ENCODE peak calls at places on chromosome 3, in ten cellular contexts. Y is neuronal stem cell, F is IMR-90, I is MM.1S, L is Karpas-422, P is colonic mucosa, Z is PC-3, R is neural progenitor cell, A is keratinocyte, O is kidney. N is an unnamed sample.

GRCh38 chr3:38039101-38039898 is at the start of gene DLEC1:
- DNase-seq in Y (peak; percentile 64), F (peak; percentile 46), I (peak; percentile 84), L (peak; percentile 77), P (peak; percentile 86), Z (no peak), R (peak; percentile 92), A (no peak), O (peak; percentile 93), N (no peak)

GRCh38 chr3:111810909-111811308 is 48.2 kb upstream of the PHLDB2 start:
- DNase-seq in Y (no peak), F (peak; percentile 94), I (no peak), L (no peak), P (no peak), Z (peak; percentile 98), R (no peak), A (no peak), O (no peak), N (peak; percentile 81)

GRCh38 chr3:9280477-9281219 is 31.2 kb upstream of the SRGAP3 start:
- DNase-seq in Y (peak; percentile 57), F (no peak), I (no peak), L (no peak), P (no peak), Z (no peak), R (peak; percentile 80), A (no peak), O (no peak), N (peak; percentile 21)

GRCh38 chr3:86814918-86815655 is 175.9 kb downstream of the VGLL3 start:
- DNase-seq in Y (no peak), F (peak; percentile 51), I (no peak), L (no peak), P (no peak), Z (peak; percentile 7), R (peak; percentile 3), A (no peak), O (no peak), N (no peak)

GRCh38 chr3:66472313-66473134 is 28.3 kb downstream of the LRIG1 start:
- DNase-seq in Y (no peak), F (peak; percentile 88), I (no peak), L (no peak), P (peak; percentile 68), Z (peak; percentile 69), R (no peak), A (peak; percentile 77), O (no peak), N (peak; percentile 80)

GRCh38 chr3:184239710-184240109 is 9.1 kb downstream of the ALG3 start:
- DNase-seq in Y (no peak), F (no peak), I (no peak), L (no peak), P (no peak), Z (no peak), R (no peak), A (no peak), O (peak; percentile 55), N (no peak)

GRCh38 chr3:125057186-125057850 is 1.5 kb upstream of the HEG1 start:
- DNase-seq in Y (no peak), F (peak; percentile 93), I (no peak), L (no peak), P (no peak), Z (peak; percentile 83), R (no peak), A (peak; percentile 58), O (no peak), N (peak; percentile 88)

GRCh38 chr3:131454501-131454900 is 48.3 kb downstream of the MRPL3 start:
- DNase-seq in Y (no peak), F (peak; percentile 66), I (no peak), L (no peak), P (no peak), Z (peak; percentile 8), R (no peak), A (no peak), O (no peak), N (peak; percentile 64)

GRCh38 chr3:153026026-153026425 is 136.0 kb upstream of the RAP2B start:
- DNase-seq in Y (no peak), F (peak; percentile 52), I (peak; percentile 55), L (peak; percentile 66), P (no peak), Z (peak; percentile 67), R (peak; percentile 34), A (no peak), O (no peak), N (peak; percentile 21)

GRCh38 chr3:52091566-52092290 is 35.4 kb upstream of the DUSP7 start:
- DNase-seq in Y (no peak), F (peak; percentile 49), I (no peak), L (no peak), P (no peak), Z (no peak), R (no peak), A (no peak), O (peak; percentile 38), N (no peak)

GRCh38 chr3:24087469-24087868 is 142.4 kb downstream of the NR1D2 start:
- DNase-seq in Y (no peak), F (no peak), I (no peak), L (no peak), P (no peak), Z (no peak), R (no peak), A (no peak), O (no peak), N (no peak)

GRCh38 chr3:169695051-169695450 is 31.5 kb upstream of the MECOM start:
- DNase-seq in Y (no peak), F (peak; percentile 28), I (no peak), L (no peak), P (no peak), Z (no peak), R (no peak), A (no peak), O (no peak), N (no peak)

GRCh38 chr3:124786491-124787241 is 56.4 kb downstream of the UMPS start:
- DNase-seq in Y (no peak), F (peak; percentile 60), I (no peak), L (no peak), P (peak; percentile 41), Z (peak; percentile 68), R (no peak), A (no peak), O (no peak), N (peak; percentile 6)

GRCh38 chr3:41239587-41239986 is 40.3 kb downstream of the CTNNB1 start:
- DNase-seq in Y (no peak), F (no peak), I (no peak), L (no peak), P (no peak), Z (no peak), R (no peak), A (no peak), O (no peak), N (no peak)

GRCh38 chr3:100708644-100708988 is 678 bp upstream of the TFG start:
- DNase-seq in Y (no peak), F (no peak), I (no peak), L (peak; percentile 45), P (no peak), Z (peak; percentile 87), R (no peak), A (no peak), O (no peak), N (no peak)

GRCh38 chr3:107621465-107621864 is 98.7 kb downstream of the BBX start:
- DNase-seq in Y (no peak), F (no peak), I (no peak), L (peak; percentile 68), P (no peak), Z (no peak), R (no peak), A (no peak), O (no peak), N (no peak)

DNA sequence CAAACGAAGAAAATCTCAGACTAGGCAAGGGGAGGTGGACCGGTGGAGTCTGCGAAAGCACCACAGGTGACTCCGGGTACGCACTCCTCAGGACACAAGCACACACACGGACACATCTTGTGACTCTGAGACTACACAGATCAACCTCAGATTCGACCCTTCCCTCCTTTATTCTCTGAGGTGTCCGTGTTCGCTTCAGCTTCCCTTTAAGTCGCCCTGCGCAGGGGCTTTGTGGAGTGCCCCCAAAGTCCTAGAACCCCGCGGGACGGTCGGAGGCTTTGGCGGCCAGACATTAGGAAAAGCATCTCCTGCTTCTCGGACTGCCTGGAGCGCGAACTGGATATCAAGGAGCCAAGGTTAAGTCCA is 805 bp downstream of the DGKG start:
- DNase-seq in Y (peak; percentile 15), F (no peak), I (no peak), L (no peak), P (no peak), Z (no peak), R (peak; percentile 25), A (no peak), O (no peak), N (no peak)
- H3K27ac ChIP-seq in Y (no peak overlapping the region), F (no peak overlapping the region), I (no peak overlapping the region), L (no peak overlapping the region), P (no peak overlapping the region), Z (no peak overlapping the region), R (no peak overlapping the region), A (no peak overlapping the region), O (no peak overlapping the region), N (no peak overlapping the region)

GRCh38 chr3:35679409-35680080 is 40.2 kb downstream of the ARPP21 start:
- DNase-seq in Y (no peak), F (no peak), I (no peak), L (no peak), P (no peak), Z (no peak), R (no peak), A (no peak), O (no peak), N (no peak)
- H3K4me3 ChIP-seq in Y (no peak overlapping the region), F (no peak overlapping the region), I (no peak overlapping the region), L (no peak overlapping the region), P (no peak overlapping the region), Z (no peak overlapping the region), R (no peak overlapping the region), A (no peak overlapping the region), O (no peak overlapping the region), N (no peak overlapping the region)

DNA sequence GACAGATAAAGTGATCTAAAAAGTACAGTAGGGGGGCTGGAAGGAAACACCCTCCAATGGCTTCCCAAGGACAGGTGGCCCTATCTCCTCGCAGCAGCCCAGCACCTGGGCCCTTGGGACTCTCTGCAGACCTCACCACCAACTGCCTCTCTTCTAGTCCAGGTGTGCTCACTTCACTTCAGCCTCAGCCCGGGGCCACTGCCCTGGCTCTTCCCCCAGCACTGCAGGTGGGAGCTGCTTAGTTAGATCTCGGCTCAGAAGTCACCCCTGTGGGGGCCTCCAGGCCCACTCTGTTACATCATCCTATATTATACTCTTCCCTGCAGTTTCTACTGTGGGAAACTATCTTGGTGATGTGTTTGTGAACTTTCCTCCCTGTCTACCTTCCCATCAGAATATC is 2.0 kb downstream of the KLF15 start:
- DNase-seq in Y (no peak), F (no peak), I (peak; percentile 10), L (no peak), P (no peak), Z (no peak), R (no peak), A (no peak), O (peak; percentile 58), N (no peak)
- H3K9ac ChIP-seq in Y (no peak overlapping the region), F (no peak overlapping the region), I (peak overlapping the region; percentile 88), L (no peak overlapping the region), P (peak overlapping the region; percentile 8), Z (no peak overlapping the region), R (no peak overlapping the region), A (no peak overlapping the region), O (peak overlapping the region; percentile 4), N (no peak overlapping the region)

DNA sequence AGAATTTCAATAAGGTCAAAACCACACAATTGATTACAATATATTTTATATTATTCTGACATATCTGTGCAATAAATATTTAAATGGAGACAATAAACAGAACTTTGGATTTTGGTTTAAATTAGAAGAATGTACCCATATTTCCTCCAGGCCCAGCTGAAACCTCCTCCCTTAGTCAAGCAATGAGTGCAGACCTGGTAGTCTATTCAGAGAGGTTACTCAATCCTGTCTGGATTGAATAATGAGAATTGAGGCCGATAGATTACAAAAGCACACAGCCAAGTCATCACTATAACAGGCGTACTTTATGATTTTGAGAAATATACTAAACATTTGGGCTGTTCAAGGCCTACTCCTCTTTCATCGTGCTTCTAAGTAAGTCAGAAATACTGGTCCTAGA is 114.5 kb upstream of the STRIT1 start:
- DNase-seq in Y (no peak), F (no peak), I (no peak), L (no peak), P (no peak), Z (no peak), R (no peak), A (no peak), O (no peak), N (no peak)
- H3K27ac ChIP-seq in Y (no peak overlapping the region), F (no peak overlapping the region), I (no peak overlapping the region), L (no peak overlapping the region), P (no peak overlapping the region), Z (no peak overlapping the region), R (no peak overlapping the region), A (no peak overlapping the region), O (no peak overlapping the region), N (no peak overlapping the region)